ENCODE peak calls at places on chromosomes 11 and 22, in four cellular contexts. C, W, Q and Y are unnamed samples.
A peak's percentile ranks its signal among the peaks of the same experiment; 100 is the strongest.

GRCh38 chr22:29308148-29308790 is 1.8 kb downstream of the GAS2L1 start:
- DNase-seq in C (no peak), W (peak; percentile 71), Q (no peak), Y (no peak)

GRCh38 chr22:37521236-37521739 is 2.1 kb upstream of the CARD10 start:
- DNase-seq in C (no peak), W (no peak), Q (no peak), Y (no peak)

GRCh38 chr22:40031766-40032470 is 37.2 kb downstream of the FAM83F start:
- DNase-seq in C (no peak), W (peak; percentile 62), Q (no peak), Y (no peak)

GRCh38 chr11:70090989-70091388 is 12.9 kb downstream of the ANO1 start:
- DNase-seq in C (peak; percentile 69), W (peak; percentile 82), Q (no peak), Y (no peak)

GRCh38 chr22:50606561-50607365 is 6.2 kb downstream of the MAPK8IP2 start:
- DNase-seq in C (no peak), W (no peak), Q (no peak), Y (no peak)

GRCh38 chr11:121422675-121423074 is 29.4 kb upstream of the SORL1 start:
- DNase-seq in C (no peak), W (no peak), Q (no peak), Y (no peak)

GRCh38 chr22:39956932-39957664 is 3.1 kb upstream of the TMA7B start:
- DNase-seq in C (no peak), W (no peak), Q (no peak), Y (no peak)

GRCh38 chr22:34105461-34106062 is 185.3 kb upstream of the LARGE1 start:
- DNase-seq in C (peak; percentile 53), W (peak; percentile 76), Q (no peak), Y (no peak)

GRCh38 chr22:42288791-42289190 is 18.3 kb upstream of the TCF20 start:
- DNase-seq in C (no peak), W (no peak), Q (no peak), Y (peak; percentile 76)

GRCh38 chr11:10688401-10688800 is 5.2 kb downstream of the IRAG1 start:
- DNase-seq in C (no peak), W (no peak), Q (no peak), Y (peak; percentile 96)

GRCh38 chr11:6201486-6201885 is 2.5 kb downstream of the OR52W1 start:
- DNase-seq in C (no peak), W (no peak), Q (no peak), Y (no peak)

GRCh38 chr11:76035020-76035419 is 171.3 kb downstream of the WNT11 start:
- DNase-seq in C (no peak), W (no peak), Q (no peak), Y (no peak)

GRCh38 chr11:2990617-2991476 is 1.3 kb downstream of the NAP1L4 start:
- DNase-seq in C (no peak), W (no peak), Q (peak; percentile 45), Y (no peak)

GRCh38 chr11:78205256-78205655 is 16.5 kb downstream of the USP35 start:
- DNase-seq in C (peak; percentile 8), W (peak; percentile 42), Q (no peak), Y (no peak)

GRCh38 chr11:117875397-117876048 is 935 bp downstream of the FXYD6 start:
- DNase-seq in C (peak; percentile 45), W (peak; percentile 86), Q (no peak), Y (no peak)

GRCh38 chr11:9738126-9738525 is 74.2 kb downstream of the SWAP70 start:
- DNase-seq in C (no peak), W (peak; percentile 89), Q (peak; percentile 36), Y (no peak)

GRCh38 chr11:77232242-77232641 is 69.2 kb downstream of the GDPD4 start:
- DNase-seq in C (no peak), W (no peak), Q (no peak), Y (no peak)

GRCh38 chr11:111733009-111733408 is 33.2 kb downstream of the PPP2R1B start:
- DNase-seq in C (peak; percentile 40), W (peak; percentile 84), Q (peak; percentile 96), Y (peak; percentile 56)

GRCh38 chr11:115364892-115365291 is 139.3 kb downstream of the CADM1 start:
- DNase-seq in C (no peak), W (no peak), Q (no peak), Y (no peak)

GRCh38 chr11:134032501-134033091 is 36.3 kb upstream of the JAM3 start:
- DNase-seq in C (no peak), W (peak; percentile 78), Q (no peak), Y (no peak)

GRCh38 chr11:4926607-4927006 is 2.5 kb upstream of the OR51G1 start:
- DNase-seq in C (no peak), W (no peak), Q (no peak), Y (peak; percentile 10)

GRCh38 chr11:72370201-72370600 is 64.1 kb downstream of the CLPB start:
- DNase-seq in C (no peak), W (no peak), Q (no peak), Y (no peak)

GRCh38 chr22:47102648-47103047 is 340.2 kb downstream of the TBC1D22A start:
- DNase-seq in C (no peak), W (no peak), Q (no peak), Y (no peak)

GRCh38 chr11:125348141-125348651 is 147.9 kb downstream of the FEZ1 start:
- DNase-seq in C (no peak), W (no peak), Q (no peak), Y (no peak)

GRCh38 chr11:9765320-9766101 is 101.6 kb downstream of the SWAP70 start:
- DNase-seq in C (peak; percentile 73), W (peak; percentile 82), Q (peak; percentile 92), Y (no peak)

GRCh38 chr22:22164541-22165272 is 79.9 kb upstream of the VPREB1 start:
- DNase-seq in C (no peak), W (no peak), Q (no peak), Y (no peak)

GRCh38 chr11:67436459-67437081 is 912 bp downstream of the PTPRCAP start:
- DNase-seq in C (no peak), W (no peak), Q (no peak), Y (no peak)

GRCh38 chr22:49046546-49047305 is 780.9 kb downstream of the BRD1 start:
- DNase-seq in C (no peak), W (no peak), Q (no peak), Y (no peak)

GRCh38 chr22:42932857-42933782 is 76.0 kb upstream of the ARFGAP3 start:
- DNase-seq in C (no peak), W (no peak), Q (no peak), Y (no peak)

GRCh38 chr11:122207505-122207904 is 91.5 kb upstream of the BLID start:
- DNase-seq in C (no peak), W (peak; percentile 65), Q (no peak), Y (no peak)

GRCh38 chr22:45451988-45452387 is 38.5 kb downstream of the RIBC2 start:
- DNase-seq in C (no peak), W (no peak), Q (no peak), Y (no peak)
- H3K4me1 ChIP-seq in C (peaks cover 13% of the 10 kb centered on the region), W (peaks cover 4% of the 10 kb centered on the region), Q (no peaks in the 10 kb centered on the region), Y (no peaks in the 10 kb centered on the region)

GRCh38 chr11:94766656-94767291 is 1.4 kb upstream of the AMOTL1 start:
- DNase-seq in C (no peak), W (peak; percentile 79), Q (no peak), Y (peak; percentile 81)
- H3K27ac ChIP-seq in C (peak overlapping the region; percentile 93), W (peak overlapping the region; percentile 99), Q (no peak overlapping the region), Y (peak overlapping the region; percentile 81)

GRCh38 chr11:47258317-47258902 is 614 bp downstream of the NR1H3 start:
- DNase-seq in C (no peak), W (no peak), Q (no peak), Y (no peak)

GRCh38 chr11:47261291-47261800 is 3.5 kb downstream of the NR1H3 start:
- DNase-seq in C (no peak), W (no peak), Q (no peak), Y (no peak)

GRCh38 chr11:47257518-47258316 is at the start of gene NR1H3:
- DNase-seq in C (peak; percentile 86), W (peak; percentile 95), Q (peak; percentile 49), Y (no peak)

GRCh38 chr11:47260366-47260765 is 2.6 kb downstream of the NR1H3 start:
- DNase-seq in C (no peak), W (no peak), Q (no peak), Y (no peak)

GRCh38 chr11:47259178-47259977 is 1.6 kb downstream of the NR1H3 start:
- DNase-seq in C (no peak), W (no peak), Q (peak; percentile 57), Y (peak; percentile 7)
- TF ChIP-seq CTCF in C (peak; percentile 82), W (peak; percentile 29), Q (peak; percentile 75), Y (peak; percentile 70)

GRCh38 chr11:57778318-57779037 is 16.9 kb downstream of the CTNND1 start:
- DNase-seq in C (peak; percentile 92), W (peak; percentile 94), Q (peak; percentile 100), Y (peak; percentile 87)
- H3K4me1 ChIP-seq in C (peaks cover 100% of the 10 kb centered on the region), W (peaks cover 92% of the 10 kb centered on the region), Q (peaks cover 81% of the 10 kb centered on the region), Y (peaks cover 70% of the 10 kb centered on the region)

DNA sequence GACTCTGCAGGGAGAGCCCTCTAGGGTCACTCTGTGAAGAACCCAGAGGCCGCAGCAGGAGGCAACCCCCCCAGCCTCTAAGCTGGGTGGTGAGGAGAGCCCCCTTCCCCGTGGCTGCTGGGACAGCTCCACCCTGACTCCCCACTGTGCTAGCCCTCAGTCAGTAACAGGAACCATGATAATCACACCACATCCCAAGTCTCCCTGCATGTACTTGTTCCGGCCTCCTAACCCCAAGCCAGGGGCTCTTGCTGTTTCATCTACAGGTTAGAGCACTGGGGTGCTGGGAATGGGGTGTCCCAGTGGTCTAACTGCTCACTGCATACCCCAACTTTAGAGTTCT is 26.9 kb downstream of the ARVCF start:
- DNase-seq in C (no peak), W (no peak), Q (no peak), Y (no peak)
- H3K27ac ChIP-seq in C (peak overlapping the region; percentile 94), W (no peak overlapping the region), Q (no peak overlapping the region), Y (no peak overlapping the region)

DNA sequence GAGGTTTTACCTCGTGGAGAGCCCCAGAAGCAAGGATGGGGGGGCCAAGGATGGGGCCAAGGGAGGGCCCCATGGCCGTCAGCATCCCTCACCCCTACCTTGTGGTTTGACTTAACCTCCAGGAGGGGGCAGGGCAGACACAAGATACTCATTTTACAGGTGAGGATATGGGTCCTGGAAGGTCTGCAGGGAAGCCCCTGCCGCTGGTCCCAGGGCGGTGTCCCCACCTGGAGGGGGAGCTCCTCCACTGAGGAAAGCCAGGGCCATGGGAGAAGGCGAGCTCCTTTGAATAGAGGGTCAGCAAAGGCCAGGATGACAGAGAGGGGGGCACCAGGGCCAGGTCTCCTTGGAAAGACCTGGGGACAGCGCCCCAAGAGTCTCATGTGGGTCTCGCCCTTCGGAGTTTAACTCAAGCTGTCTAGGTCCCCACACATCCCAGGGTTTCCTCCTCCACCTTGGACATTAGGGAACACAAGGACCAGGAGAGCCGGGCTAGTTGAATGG is 5.9 kb upstream of the ADORA2A start:
- DNase-seq in C (no peak), W (no peak), Q (no peak), Y (no peak)
- TF ChIP-seq CTCF in C (no peak), W (no peak), Q (no peak), Y (peak; percentile 55)